ENCODE peak calls at places on chromosomes 2 and 18, in six cellular contexts. R, Z, Q, E, A and O are unnamed samples.
A peak's percentile ranks its signal among the peaks of the same experiment; 100 is the strongest.

GRCh38 chr2:169046440-169047151 is 15.5 kb upstream of the ABCB11 start:
- DNase-seq in Z (no peak), A (no peak), Q (no peak), R (no peak), E (peak; percentile 71), O (no peak)

GRCh38 chr2:159054985-159055384 is 86.5 kb downstream of the TANC1 start:
- DNase-seq in E (no peak), R (no peak), Z (no peak), A (no peak), Q (no peak), O (no peak)

GRCh38 chr2:173079968-173080860 is 4.6 kb downstream of the MAP3K20 start:
- DNase-seq in Q (no peak), Z (peak; percentile 89), A (no peak), E (peak; percentile 92), R (no peak), O (no peak)

GRCh38 chr2:178194600-178195389 is 483 bp downstream of the OSBPL6 start:
- DNase-seq in R (peak; percentile 37), E (peak; percentile 73), Z (no peak), Q (peak; percentile 79), A (peak; percentile 35), O (peak; percentile 74)

GRCh38 chr2:234116050-234116449 is 65.5 kb downstream of the SPP2 start:
- DNase-seq in R (no peak), A (no peak), Z (no peak), Q (no peak), E (peak; percentile 31), O (no peak)

GRCh38 chr2:186503827-186504606 is 18.0 kb downstream of the ZC3H15 start:
- DNase-seq in R (no peak), Z (no peak), E (peak; percentile 17), A (no peak), Q (no peak), O (no peak)

GRCh38 chr18:51107594-51108305 is 77.7 kb downstream of the SMAD4 start:
- DNase-seq in R (no peak), A (no peak), Z (no peak), Q (no peak), E (no peak), O (no peak)

GRCh38 chr2:180540761-180541160 is 439.6 kb upstream of the UBE2E3 start:
- DNase-seq in Z (no peak), Q (no peak), R (no peak), E (no peak), A (no peak), O (no peak)

GRCh38 chr2:218904176-218904575 is 23.5 kb downstream of the WNT10A start:
- DNase-seq in A (no peak), R (no peak), Z (no peak), Q (no peak), E (no peak), O (no peak)

GRCh38 chr18:21735452-21736015 is 5.1 kb upstream of the MIB1 start:
- DNase-seq in Q (peak; percentile 32), R (no peak), A (peak; percentile 54), E (no peak), Z (no peak), O (peak; percentile 45)

GRCh38 chr2:71856709-71857525 is 290.7 kb downstream of the CYP26B1 start:
- DNase-seq in A (no peak), E (peak; percentile 46), Z (no peak), Q (no peak), R (no peak), O (peak; percentile 43)

GRCh38 chr18:44709297-44710117 is 28.8 kb downstream of the SETBP1 start:
- DNase-seq in Q (no peak), E (no peak), R (no peak), A (no peak), Z (no peak), O (no peak)

GRCh38 chr18:354456-354855 is 86.6 kb upstream of the THOC1 start:
- DNase-seq in R (no peak), Q (no peak), A (no peak), Z (no peak), E (no peak), O (no peak)

GRCh38 chr2:213214209-213214608 is 62.8 kb upstream of the IKZF2 start:
- DNase-seq in R (no peak), A (no peak), Z (no peak), E (no peak), Q (no peak), O (no peak)

GRCh38 chr2:15560988-15561573 is at the start of gene NBAS:
- DNase-seq in Z (peak; percentile 65), A (peak; percentile 88), R (peak; percentile 84), Q (peak; percentile 91), E (peak; percentile 81), O (peak; percentile 76)

GRCh38 chr18:57803119-57803969 is at the start of gene ATP8B1:
- DNase-seq in Q (peak; percentile 62), Z (no peak), E (peak; percentile 94), R (peak; percentile 98), A (peak; percentile 95), O (peak; percentile 74)

GRCh38 chr2:62789518-62789917 is 84.0 kb downstream of the EHBP1 start:
- DNase-seq in R (peak; percentile 46), A (no peak), Q (no peak), E (no peak), Z (no peak), O (no peak)
- TF ChIP-seq CTCF in R (no peak), A (no peak), Q (no peak), E (no peak), Z (no peak), O (no peak)

DNA sequence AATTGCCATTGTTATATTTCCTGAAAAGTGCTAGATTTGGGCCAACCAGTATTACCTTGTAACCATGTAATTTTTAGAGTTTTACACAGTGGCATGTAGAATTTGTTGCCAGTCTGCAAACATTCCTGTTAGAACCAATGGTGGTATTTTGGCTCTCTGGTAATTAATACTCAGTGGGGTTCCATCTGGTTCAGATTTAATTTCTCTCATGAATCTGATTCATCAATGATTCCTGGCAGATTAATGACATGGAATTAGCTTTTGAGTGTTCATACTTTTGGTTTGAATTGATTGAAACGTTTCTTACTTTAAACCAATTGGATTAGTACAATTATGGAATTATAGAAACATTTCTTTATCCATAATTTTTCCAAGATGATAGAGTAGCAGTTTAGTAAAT is 93.2 kb downstream of the MC4R start:
- DNase-seq in A (no peak), Z (no peak), E (no peak), Q (no peak), R (no peak), O (no peak)
- TF ChIP-seq CTCF in A (no peak), Z (no peak), E (no peak), Q (no peak), R (no peak), O (no peak)

GRCh38 chr2:155266109-155266508 is 567.6 kb downstream of the KCNJ3 start:
- DNase-seq in E (no peak), R (no peak), Z (no peak), A (no peak), Q (no peak), O (no peak)

DNA sequence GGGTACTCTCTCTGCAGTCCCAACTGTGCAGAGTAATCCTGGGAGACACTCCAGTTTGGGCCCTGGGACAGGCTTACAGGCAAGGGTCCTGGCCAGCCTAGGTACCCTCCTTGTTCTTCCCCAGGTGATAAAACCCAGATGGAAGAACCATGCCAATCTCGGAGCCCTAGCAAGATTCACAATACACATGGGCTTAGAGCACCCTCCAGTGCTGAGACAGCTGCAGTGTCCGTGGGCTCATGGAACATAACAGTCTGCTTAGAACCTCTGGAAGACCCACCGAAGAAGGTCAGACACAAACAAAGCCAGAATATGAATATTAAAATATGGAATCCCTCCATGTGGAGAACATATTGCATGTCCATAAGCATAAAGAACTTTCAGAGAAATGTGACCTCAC is 568.1 kb downstream of the KCNJ3 start:
- DNase-seq in Q (no peak), A (no peak), R (no peak), E (no peak), Z (no peak), O (no peak)
- TF ChIP-seq CTCF in Q (no peak), A (no peak), R (no peak), E (no peak), Z (no peak), O (no peak)

DNA sequence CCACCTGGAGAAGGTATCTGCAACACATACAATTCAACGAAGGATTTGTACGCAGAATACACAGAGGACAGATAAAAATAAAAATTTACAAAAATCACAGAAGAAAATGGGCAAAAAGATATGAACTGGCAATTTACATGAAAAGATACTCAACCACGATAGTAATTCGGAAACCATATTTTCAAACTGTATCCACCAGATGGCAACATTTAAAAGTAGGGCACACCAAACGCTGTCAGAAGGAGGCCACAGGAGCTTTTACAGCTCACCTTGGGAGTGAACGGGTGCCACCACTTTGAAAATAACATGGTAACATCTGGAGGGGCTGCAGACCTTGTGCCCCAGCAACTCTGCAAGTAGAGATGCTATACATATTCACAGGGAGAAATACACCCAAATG is 9.8 kb downstream of the KIF1A start:
- DNase-seq in Q (no peak), E (no peak), Z (no peak), R (no peak), A (no peak), O (no peak)
- TF ChIP-seq CTCF in Q (no peak), E (no peak), Z (peak; percentile 18), R (no peak), A (no peak), O (no peak)

GRCh38 chr2:164542584-164543021 is 78.7 kb downstream of the GRB14 start:
- DNase-seq in Q (no peak), E (peak; percentile 72), R (no peak), A (no peak), Z (no peak), O (no peak)

GRCh38 chr2:164535280-164536025 is 85.8 kb downstream of the GRB14 start:
- DNase-seq in Z (no peak), Q (no peak), E (no peak), R (no peak), A (no peak), O (no peak)

GRCh38 chr2:164538250-164538866 is 82.9 kb downstream of the GRB14 start:
- DNase-seq in R (no peak), Z (no peak), E (peak; percentile 27), A (no peak), Q (no peak), O (peak; percentile 5)
- TF ChIP-seq CTCF in R (no peak), Z (peak; percentile 72), E (peak; percentile 82), A (no peak), Q (peak; percentile 43), O (peak; percentile 70)

DNA sequence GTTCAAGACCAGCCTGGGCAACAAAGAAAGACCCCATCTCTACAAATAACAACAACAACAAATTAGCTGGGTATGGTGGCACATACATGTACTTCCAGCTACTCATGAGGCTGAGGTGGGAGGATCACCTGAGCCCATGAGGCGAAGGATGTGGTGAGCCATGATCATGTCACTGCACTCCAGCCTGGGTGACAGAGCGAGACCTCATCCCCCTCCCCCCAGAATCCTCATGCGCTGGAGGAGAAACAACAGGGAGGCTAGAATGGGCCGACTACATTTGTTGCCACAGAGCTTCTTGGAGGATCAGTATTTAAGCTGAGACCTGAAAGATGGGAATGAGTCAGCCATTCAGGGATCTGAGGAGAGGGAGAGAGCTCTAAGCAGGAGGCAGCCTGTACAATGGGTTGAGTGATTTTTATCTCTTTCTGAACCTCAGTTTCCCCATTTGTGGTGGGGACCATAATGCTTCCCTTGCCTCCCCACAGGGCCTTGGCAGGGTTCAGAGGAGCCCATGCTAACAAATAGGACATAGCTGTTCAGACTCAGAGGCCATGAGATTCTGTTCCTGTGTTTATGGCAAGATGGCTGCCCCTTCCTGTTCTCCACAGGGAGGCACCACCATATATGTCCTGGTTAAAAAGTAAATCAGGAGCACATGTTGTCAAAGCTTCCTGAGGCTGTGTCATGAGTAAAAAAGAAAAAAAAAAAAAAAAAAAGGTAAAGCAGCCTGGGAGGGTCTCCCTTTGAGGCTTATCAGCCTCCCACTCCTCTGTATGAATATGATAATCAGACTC is 131.4 kb upstream of the HAAO start:
- DNase-seq in Z (no peak), E (no peak), Q (no peak), R (no peak), A (no peak), O (no peak)
- TF ChIP-seq CTCF in Z (no peak), E (no peak), Q (no peak), R (no peak), A (no peak), O (no peak)

GRCh38 chr2:18117592-18117991 is 239.1 kb downstream of the KCNS3 start:
- DNase-seq in R (no peak), Q (peak; percentile 33), A (peak; percentile 45), Z (no peak), E (peak; percentile 43), O (no peak)
- TF ChIP-seq CTCF in R (no peak), Q (no peak), A (peak; percentile 38), Z (peak; percentile 59), E (peak; percentile 81), O (peak; percentile 26)